ENCODE peak calls at places on chromosomes 16 and 17, in seven cellular contexts. G is HepG2, D is SK-N-SH, L is K562, M is H1, K is GM12878, Z is HCT116. S is an unnamed sample.

GRCh38 chr16:82360024-82360783 is 190.2 kb upstream of the MPHOSPH6 start:
- DNase-seq in G (no peak), D (no peak), L (no peak), M (no peak), K (no peak), Z (no peak), S (no peak)

GRCh38 chr16:74100405-74101316 is 196.0 kb upstream of the PSMD7 start:
- DNase-seq in G (no peak), D (peak; percentile 52), L (no peak), M (no peak), K (no peak), Z (no peak), S (no peak)

GRCh38 chr17:73785466-73785865 is 141.2 kb upstream of the SDK2 start:
- DNase-seq in G (no peak), D (no peak), L (no peak), M (no peak), K (no peak), Z (no peak), S (no peak)

GRCh38 chr16:86239381-86239780 is 270.9 kb upstream of the FOXF1 start:
- DNase-seq in G (no peak), D (no peak), L (no peak), M (peak; percentile 35), K (no peak), Z (no peak), S (no peak)

GRCh38 chr16:11349599-11350276 is 4.5 kb downstream of the RMI2 start:
- DNase-seq in G (no peak), D (no peak), L (no peak), M (no peak), K (no peak), Z (no peak), S (no peak)

GRCh38 chr17:28704219-28704858 is 7.3 kb downstream of the PROCA1 start:
- DNase-seq in G (no peak), D (no peak), L (no peak), M (no peak), K (no peak), Z (no peak), S (no peak)

GRCh38 chr16:87602821-87603683 is 744 bp downstream of the JPH3 start:
- DNase-seq in G (no peak), D (peak; percentile 83), L (no peak), M (peak; percentile 75), K (no peak), Z (no peak), S (no peak)

GRCh38 chr16:30351586-30352419 is 3.3 kb downstream of the CD2BP2 start:
- DNase-seq in G (no peak), D (no peak), L (no peak), M (no peak), K (no peak), Z (peak; percentile 39), S (no peak)

GRCh38 chr16:85767569-85767968 is 16.7 kb upstream of the C16orf74 start:
- DNase-seq in G (no peak), D (no peak), L (no peak), M (no peak), K (no peak), Z (peak; percentile 67), S (no peak)

GRCh38 chr16:29940656-29941055 is 14.6 kb upstream of the KCTD13 start:
- DNase-seq in G (no peak), D (no peak), L (no peak), M (no peak), K (no peak), Z (no peak), S (no peak)

GRCh38 chr17:66747561-66748275 is 87.2 kb upstream of the CACNG5 start:
- DNase-seq in G (no peak), D (no peak), L (no peak), M (no peak), K (no peak), Z (no peak), S (no peak)

GRCh38 chr16:69871708-69872107 is 79.4 kb upstream of the CLEC18A start:
- DNase-seq in G (no peak), D (no peak), L (no peak), M (no peak), K (no peak), Z (no peak), S (no peak)

GRCh38 chr16:69863882-69864281 is 87.3 kb upstream of the CLEC18A start:
- DNase-seq in G (no peak), D (no peak), L (no peak), M (no peak), K (no peak), Z (no peak), S (no peak)

GRCh38 chr16:69865701-69866100 is 85.4 kb upstream of the CLEC18A start:
- DNase-seq in G (peak; percentile 24), D (no peak), L (peak; percentile 79), M (no peak), K (no peak), Z (no peak), S (no peak)

GRCh38 chr16:69870761-69871160 is 80.4 kb upstream of the CLEC18A start:
- DNase-seq in G (no peak), D (no peak), L (no peak), M (no peak), K (no peak), Z (no peak), S (no peak)

DNA sequence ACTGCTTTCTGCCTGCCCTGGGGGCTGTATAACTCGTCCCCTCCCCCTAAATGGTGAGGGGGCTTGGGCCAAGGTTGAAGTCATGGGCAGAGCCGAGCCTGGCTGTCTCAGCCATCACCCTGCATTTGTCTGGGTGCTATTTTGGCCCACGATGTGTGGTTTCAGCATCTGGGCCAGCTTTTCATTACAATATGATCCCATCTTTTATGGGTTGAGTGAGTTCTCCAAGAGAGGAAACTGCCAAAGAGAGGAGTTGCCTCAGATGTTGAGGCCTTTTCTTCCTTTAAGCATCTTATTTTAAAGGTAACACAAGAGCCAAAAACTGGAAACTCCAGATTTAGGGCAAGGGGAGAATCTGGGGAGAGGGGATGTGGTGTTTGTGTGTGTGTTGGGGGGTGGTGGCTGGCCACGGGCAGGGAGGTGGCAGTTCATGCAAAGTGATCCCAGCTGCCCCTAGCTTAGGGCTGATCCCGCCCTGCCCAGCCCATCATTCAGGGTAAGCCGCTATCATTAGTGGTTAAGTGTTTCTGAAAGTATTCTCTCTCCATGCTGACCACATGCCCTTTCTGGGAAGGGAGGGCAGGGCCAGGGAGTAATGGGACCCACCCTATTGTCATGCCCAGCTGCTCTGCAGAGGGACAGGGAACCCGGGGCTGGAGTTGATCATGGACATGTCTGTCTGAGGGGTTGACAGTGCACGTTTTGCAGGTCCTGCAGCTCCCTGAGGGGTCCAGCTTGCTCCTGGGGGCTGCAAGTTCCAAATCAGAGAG is 83.2 kb upstream of the CLEC18A start:
- DNase-seq in G (no peak), D (no peak), L (no peak), M (no peak), K (no peak), Z (no peak), S (no peak)
- TF ChIP-seq JUND in G (no peak), D (no peak), L (no peak), M (no peak), K (no peak), Z (no peak), S (no peak)

DNA sequence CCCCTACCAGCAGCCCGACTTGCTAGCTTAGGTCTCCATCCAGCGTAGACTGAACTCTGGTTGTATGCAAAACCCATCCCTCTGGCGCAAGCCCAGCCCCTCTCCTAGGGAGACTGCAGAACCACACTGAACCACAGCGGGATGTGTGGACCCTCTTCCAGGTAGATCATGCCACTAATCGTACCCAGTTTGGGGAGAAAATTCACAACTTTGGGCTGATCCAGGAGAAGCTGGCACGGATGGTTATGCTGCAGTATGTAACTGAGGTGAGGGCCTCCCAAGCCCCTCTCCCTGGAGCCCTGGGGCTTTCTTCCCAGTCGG is 3.2 kb downstream of the ACADVL start:
- DNase-seq in G (no peak), D (no peak), L (no peak), M (no peak), K (no peak), Z (no peak), S (no peak)
- TF ChIP-seq JUND in G (no peak), D (peak; percentile 22), L (no peak), M (no peak), K (no peak), Z (no peak), S (no peak)

GRCh38 chr17:75754378-75755204 is 10.4 kb downstream of the GALK1 start:
- DNase-seq in G (peak; percentile 72), D (no peak), L (peak; percentile 61), M (peak; percentile 46), K (no peak), Z (no peak), S (no peak)

GRCh38 chr17:75753193-75753513 is 11.8 kb downstream of the GALK1 start:
- DNase-seq in G (no peak), D (no peak), L (no peak), M (no peak), K (no peak), Z (no peak), S (no peak)

GRCh38 chr17:75755205-75755901 is 9.6 kb downstream of the GALK1 start:
- DNase-seq in G (no peak), D (peak; percentile 79), L (no peak), M (peak; percentile 53), K (no peak), Z (no peak), S (no peak)

GRCh38 chr17:75752405-75753192 is 12.4 kb downstream of the GALK1 start:
- DNase-seq in G (no peak), D (no peak), L (no peak), M (no peak), K (no peak), Z (no peak), S (no peak)

GRCh38 chr17:75753514-75754377 is 11.2 kb downstream of the GALK1 start:
- DNase-seq in G (peak; percentile 67), D (peak; percentile 98), L (peak; percentile 89), M (peak; percentile 90), K (no peak), Z (no peak), S (no peak)
- TF ChIP-seq JUND in G (no peak), D (no peak), L (no peak), M (peak; percentile 17), K (no peak), Z (no peak), S (no peak)

GRCh38 chr16:27725271-27726010 is 175.5 kb downstream of the KATNIP start:
- DNase-seq in G (no peak), D (no peak), L (no peak), M (no peak), K (no peak), Z (no peak), S (no peak)

GRCh38 chr16:27722266-27722636 is 172.3 kb downstream of the KATNIP start:
- DNase-seq in G (peak; percentile 18), D (no peak), L (no peak), M (no peak), K (no peak), Z (no peak), S (no peak)

GRCh38 chr16:27722892-27723450 is 173.0 kb downstream of the KATNIP start:
- DNase-seq in G (no peak), D (no peak), L (no peak), M (no peak), K (no peak), Z (no peak), S (no peak)

GRCh38 chr16:27723711-27724490 is 174.0 kb downstream of the KATNIP start:
- DNase-seq in G (no peak), D (no peak), L (no peak), M (no peak), K (no peak), Z (no peak), S (peak; percentile 53)

DNA sequence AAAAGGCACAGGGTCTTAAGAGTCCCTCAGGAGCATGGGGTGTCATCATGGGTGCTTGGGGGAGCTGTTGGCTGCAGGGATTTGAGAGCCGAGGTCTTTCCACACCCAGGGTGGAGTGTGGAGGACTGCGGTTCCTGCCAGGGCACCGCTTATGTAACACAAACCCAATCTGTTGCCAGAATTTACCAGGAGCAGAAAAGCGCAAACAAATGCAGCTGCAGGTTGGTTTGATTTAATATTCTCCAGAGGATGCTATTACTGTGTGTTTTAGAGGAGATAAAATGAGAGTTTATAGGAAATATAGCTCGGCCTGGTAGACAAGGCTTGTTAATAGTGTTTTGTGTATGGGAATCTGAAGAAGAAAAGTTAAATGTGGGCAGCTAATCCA is 174.5 kb downstream of the KATNIP start:
- DNase-seq in G (no peak), D (peak; percentile 58), L (no peak), M (no peak), K (no peak), Z (no peak), S (peak; percentile 13)
- TF ChIP-seq JUND in G (no peak), D (no peak), L (no peak), M (no peak), K (no peak), Z (no peak), S (no peak)